ENCODE peak calls at places on chromosomes 3 and 15, in four cellular contexts. X, A, K and W are unnamed samples. For H3K9me3, the result is how much of the 10 kb centered on the place peaks cover.

GRCh38 chr3:16509721-16510619 is 3.5 kb downstream of the RFTN1 start:
- DNase-seq in K (no peak), X (peak), A (no peak), W (no peak)

GRCh38 chr3:60920519-60920918 is 330.7 kb downstream of the FHIT start:
- DNase-seq in A (no peak), X (no peak), K (no peak), W (no peak)

GRCh38 chr3:11323827-11324226 is 51.6 kb downstream of the ATG7 start:
- DNase-seq in X (no peak), K (no peak), A (no peak), W (no peak)

GRCh38 chr3:31813197-31813596 is 167.9 kb downstream of the OSBPL10 start:
- DNase-seq in X (no peak), A (no peak), K (no peak), W (no peak)

GRCh38 chr15:31237042-31237324 is 89.7 kb upstream of the KLF13 start:
- DNase-seq in K (peak), X (peak), A (no peak), W (no peak)

GRCh38 chr3:121592856-121593702 is at the start of gene FBXO40:
- DNase-seq in K (no peak), A (no peak), X (no peak), W (peak)

GRCh38 chr3:31357451-31357850 is 175.3 kb upstream of the STT3B start:
- DNase-seq in X (no peak), A (no peak), K (no peak), W (no peak)

GRCh38 chr3:188936597-188937107 is 235.1 kb upstream of the TPRG1 start:
- DNase-seq in K (no peak), A (no peak), X (no peak), W (no peak)

GRCh38 chr3:25556504-25556903 is 108.2 kb downstream of the TOP2B start:
- DNase-seq in K (no peak), X (no peak), A (no peak), W (no peak)

GRCh38 chr3:133992385-133992784 is 37.3 kb downstream of the SLCO2A1 start:
- DNase-seq in A (no peak), K (no peak), X (no peak), W (no peak)

GRCh38 chr3:191238321-191238817 is 39.3 kb downstream of the OSTN start:
- DNase-seq in X (no peak), A (no peak), K (no peak), W (no peak)

GRCh38 chr15:74783072-74783807 is 1.4 kb downstream of the CSK start:
- DNase-seq in A (no peak), X (no peak), K (peak), W (no peak)

GRCh38 chr15:57281357-57281756 is 94.9 kb upstream of the CGNL1 start:
- DNase-seq in A (no peak), X (no peak), K (no peak), W (no peak)

GRCh38 chr3:173733029-173733652 is 335.6 kb downstream of the NLGN1 start:
- DNase-seq in A (peak), K (no peak), X (no peak), W (no peak)

GRCh38 chr3:134291300-134292254 is 40.9 kb upstream of the RYK start:
- DNase-seq in A (no peak), K (no peak), X (peak), W (no peak)

GRCh38 chr15:55564347-55565145 is 23.6 kb downstream of the PYGO1 start:
- DNase-seq in K (no peak), X (no peak), A (no peak), W (no peak)

GRCh38 chr3:177463863-177464262 is 266.6 kb upstream of the TBL1XR1 start:
- DNase-seq in X (no peak), A (no peak), K (no peak), W (no peak)

GRCh38 chr15:60070838-60071493 is 66.9 kb downstream of the FOXB1 start:
- DNase-seq in K (no peak), A (no peak), X (no peak), W (no peak)

GRCh38 chr15:39171944-39172368 is 408.9 kb upstream of the THBS1 start:
- DNase-seq in K (peak), A (peak), X (peak), W (peak)

GRCh38 chr3:30319713-30320112 is 286.7 kb upstream of the TGFBR2 start:
- DNase-seq in K (no peak), A (peak), X (no peak), W (peak)

GRCh38 chr3:31624054-31624709 is 91.5 kb downstream of the STT3B start:
- DNase-seq in K (no peak), X (no peak), A (no peak), W (no peak)

GRCh38 chr3:20930034-20930433 is 744.0 kb upstream of the SGO1 start:
- DNase-seq in A (no peak), K (no peak), X (no peak), W (peak)

GRCh38 chr3:173395412-173396181 is 1.9 kb upstream of the NLGN1 start:
- DNase-seq in X (peak), A (peak), K (no peak), W (no peak)

GRCh38 chr15:25088261-25088790 is 133.5 kb downstream of the SNRPN start:
- DNase-seq in K (no peak), X (no peak), A (no peak), W (no peak)
- H3K9me3 ChIP-seq in K (under half), X (half or more), A (half or more), W (under half)

GRCh38 chr15:94929282-94929681 is 697.9 kb downstream of the MCTP2 start:
- DNase-seq in A (no peak), K (no peak), X (no peak), W (no peak)

GRCh38 chr15:94930441-94930840 is 699.1 kb downstream of the MCTP2 start:
- DNase-seq in X (no peak), A (no peak), K (no peak), W (no peak)

GRCh38 chr15:94934440-94934839 is 703.1 kb downstream of the MCTP2 start:
- DNase-seq in X (no peak), K (no peak), A (no peak), W (no peak)

GRCh38 chr15:94924971-94925593 is 693.7 kb downstream of the MCTP2 start:
- DNase-seq in X (no peak), K (no peak), A (no peak), W (no peak)

DNA sequence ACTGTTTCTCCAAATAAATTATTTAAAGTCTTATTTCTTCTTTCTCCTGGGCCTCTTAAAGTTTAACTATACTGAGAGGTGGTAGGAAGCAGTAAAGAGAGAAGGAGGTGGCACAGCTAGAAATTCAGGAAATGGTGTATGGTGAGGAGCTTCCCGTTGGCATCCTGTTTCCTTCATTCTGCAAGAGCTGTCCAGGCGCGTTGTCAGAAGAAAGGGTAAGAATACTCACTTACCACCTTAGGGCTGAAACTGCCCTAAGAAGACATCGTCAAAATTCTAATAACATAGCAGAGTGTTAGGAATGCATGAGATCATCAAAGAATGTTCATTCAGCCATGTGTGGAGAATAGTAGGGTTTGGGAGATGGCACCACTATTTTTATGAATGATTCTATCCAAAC is 699.6 kb downstream of the MCTP2 start:
- DNase-seq in A (no peak), K (no peak), X (no peak), W (no peak)
- H3K9me3 ChIP-seq in A (under half), K (under half), X (under half), W (under half)

GRCh38 chr3:149832086-149832485 is 19.1 kb downstream of the RNF13 start:
- DNase-seq in A (no peak), X (no peak), K (no peak), W (no peak)

GRCh38 chr3:149828390-149828789 is 15.4 kb downstream of the RNF13 start:
- DNase-seq in A (no peak), K (no peak), X (no peak), W (no peak)

GRCh38 chr3:149831321-149831720 is 18.3 kb downstream of the RNF13 start:
- DNase-seq in X (no peak), A (no peak), K (no peak), W (no peak)

GRCh38 chr3:149830902-149831301 is 17.9 kb downstream of the RNF13 start:
- DNase-seq in X (no peak), A (no peak), K (no peak), W (no peak)

DNA sequence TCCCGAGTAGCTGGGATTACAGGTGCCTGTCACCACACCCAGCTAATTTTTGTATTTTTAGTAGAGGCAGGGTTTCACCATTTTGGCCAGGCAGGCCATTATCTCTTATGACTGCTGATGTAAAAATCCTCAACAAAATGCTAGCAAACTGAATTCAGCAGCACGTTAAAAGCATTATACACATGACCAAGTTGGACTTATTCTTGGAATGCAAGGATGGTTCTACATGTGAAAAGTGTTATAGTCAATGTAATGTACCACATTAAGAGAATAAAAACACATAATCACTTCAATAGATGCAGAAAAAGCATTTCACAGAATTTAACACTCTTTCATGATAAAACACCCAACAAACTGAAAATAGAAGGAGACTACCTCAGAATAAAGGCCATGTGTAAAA is 20.2 kb downstream of the RNF13 start:
- DNase-seq in X (no peak), K (no peak), A (no peak), W (no peak)
- H3K9me3 ChIP-seq in X (half or more), K (under half), A (under half), W (under half)

DNA sequence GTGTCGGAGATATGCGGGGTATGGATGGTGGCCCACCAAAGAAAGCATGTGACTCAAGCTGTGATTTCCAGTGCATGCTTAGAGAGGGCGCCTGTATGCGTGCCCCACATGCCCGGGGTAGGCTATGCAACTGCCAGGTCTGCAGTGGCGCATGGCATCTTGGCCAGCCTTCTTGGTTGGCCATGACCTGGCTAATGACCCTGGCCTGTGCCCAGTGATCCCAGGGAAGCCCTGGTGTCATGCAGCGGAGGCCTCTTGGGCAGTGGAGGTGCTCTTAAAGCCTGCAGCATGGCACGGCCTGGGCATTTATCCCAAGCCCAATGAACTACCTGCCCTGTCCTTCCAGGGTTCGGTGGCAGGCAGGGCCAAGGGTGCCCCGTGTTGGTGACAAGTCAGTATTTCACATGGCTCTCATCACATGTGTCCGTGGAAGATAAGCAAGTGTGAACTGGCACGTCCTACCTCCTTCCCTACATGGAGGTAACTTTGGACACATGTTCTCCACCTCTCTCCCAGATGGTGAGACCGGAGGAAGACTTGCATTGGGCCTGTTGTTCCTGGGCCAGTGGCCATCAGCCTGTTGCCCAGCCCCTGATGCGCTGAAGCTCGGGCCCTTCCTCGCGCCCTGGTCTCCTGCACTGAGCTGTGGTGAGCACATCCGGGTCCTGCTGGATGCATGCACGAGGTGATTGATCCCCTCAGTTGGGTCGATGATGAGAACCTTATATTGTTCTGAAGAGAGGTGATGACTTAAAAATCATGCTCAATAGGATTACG is 192.0 kb downstream of the UBE3A start:
- DNase-seq in A (no peak), X (no peak), K (no peak), W (no peak)
- H3K9me3 ChIP-seq in A (under half), X (half or more), K (half or more), W (under half)